ENCODE peak calls at places on chromosomes 12 and 14, in four cellular contexts. J is lower leg skin, Q is NAMALWA, Z is COR-L47. G is an unnamed sample.

GRCh38 chr14:51776102-51776894 is 84.1 kb upstream of the GNG2 start:
- DNase-seq in J (peak), Q (peak), Z (no peak), G (peak)

GRCh38 chr14:29982993-29983392 is 55.3 kb upstream of the PRKD1 start:
- DNase-seq in J (no peak), Q (no peak), Z (no peak), G (no peak)

GRCh38 chr12:99822273-99822672 is 162.5 kb downstream of the ANKS1B start:
- DNase-seq in J (no peak), Q (no peak), Z (no peak), G (no peak)

GRCh38 chr14:94582851-94583250 is 1.6 kb downstream of the SERPINA5 start:
- DNase-seq in J (no peak), Q (no peak), Z (no peak), G (no peak)

GRCh38 chr12:77590306-77590705 is 240.4 kb upstream of the NAV3 start:
- DNase-seq in J (no peak), Q (no peak), Z (no peak), G (no peak)

GRCh38 chr14:92121207-92121669 is 268 bp downstream of the NDUFB1 start:
- DNase-seq in J (no peak), Q (peak), Z (no peak), G (no peak)

GRCh38 chr12:79844693-79845092 is 90.2 kb downstream of the PPP1R12A start:
- DNase-seq in J (no peak), Q (no peak), Z (no peak), G (no peak)

GRCh38 chr14:67674480-67675218 is at the start of gene VTI1B:
- DNase-seq in J (peak), Q (peak), Z (peak), G (peak)

GRCh38 chr14:103127356-103127755 is 4.1 kb downstream of the TNFAIP2 start:
- DNase-seq in J (peak), Q (no peak), Z (no peak), G (no peak)

GRCh38 chr14:54166049-54166950 is 209.7 kb upstream of the BMP4 start:
- DNase-seq in J (no peak), Q (no peak), Z (no peak), G (no peak)

GRCh38 chr14:95741051-95741490 is 27.1 kb upstream of the TCL1A start:
- DNase-seq in J (no peak), Q (no peak), Z (peak), G (no peak)

GRCh38 chr14:24143511-24143910 is 2.1 kb upstream of the EMC9 start:
- DNase-seq in J (no peak), Q (no peak), Z (no peak), G (no peak)

GRCh38 chr14:101546706-101547105 is 14.6 kb upstream of the DIO3 start:
- DNase-seq in J (no peak), Q (no peak), Z (no peak), G (no peak)

GRCh38 chr12:71075743-71076142 is 82.1 kb downstream of the TSPAN8 start:
- DNase-seq in J (no peak), Q (no peak), Z (no peak), G (no peak)

GRCh38 chr12:53118771-53119300 is 15.6 kb downstream of the SOAT2 start:
- DNase-seq in J (no peak), Q (no peak), Z (no peak), G (no peak)

GRCh38 chr12:84856156-84856900 is 56.3 kb downstream of the SLC6A15 start:
- DNase-seq in J (no peak), Q (no peak), Z (no peak), G (no peak)

GRCh38 chr14:59181804-59182203 is 6.7 kb upstream of the DAAM1 start:
- DNase-seq in J (no peak), Q (no peak), Z (no peak), G (no peak)